ENCODE peak calls at places on chromosomes 13 and 19, in seven cellular contexts. A is cardiac muscle cell, R is type B pancreatic cell, E is cardiac fibroblast, Q is Right ventricle myocardium superior, S is NCI-H1105, X is T-helper 17 cell. K is an unnamed sample.
A peak's percentile ranks its signal among the peaks of the same experiment; 100 is the strongest.

GRCh38 chr19:41904118-41904870 is 21.3 kb downstream of the ARHGEF1 start:
- DNase-seq in E (no peak), A (no peak), Q (no peak), X (no peak), S (peak; percentile 77), R (no peak), K (no peak)

GRCh38 chr19:45451181-45451849 is 16.5 kb upstream of the FOSB start:
- DNase-seq in S (no peak), A (no peak), X (peak; percentile 45), R (no peak), E (peak; percentile 69), Q (peak; percentile 48), K (peak; percentile 68)

GRCh38 chr13:101631403-101631802 is 178.9 kb downstream of the ITGBL1 start:
- DNase-seq in E (no peak), X (no peak), S (no peak), R (no peak), Q (no peak), A (no peak), K (no peak)

GRCh38 chr13:35598233-35598632 is 121.7 kb upstream of the MAB21L1 start:
- DNase-seq in X (no peak), S (no peak), R (no peak), Q (no peak), A (no peak), E (no peak), K (no peak)

GRCh38 chr13:94412870-94413269 is 66.6 kb downstream of the DCT start:
- DNase-seq in R (no peak), X (no peak), S (no peak), Q (no peak), A (no peak), E (no peak), K (no peak)

GRCh38 chr13:92143766-92144165 is 745.3 kb downstream of the GPC5 start:
- DNase-seq in R (no peak), E (no peak), X (no peak), S (no peak), Q (no peak), A (peak; percentile 4), K (no peak)

GRCh38 chr19:8484331-8484894 is 18.0 kb downstream of the PRAM1 start:
- DNase-seq in S (no peak), X (no peak), R (no peak), E (no peak), A (no peak), Q (peak; percentile 74), K (no peak)

GRCh38 chr19:41601771-41602170 is 25.1 kb downstream of the CEACAM4 start:
- DNase-seq in A (no peak), S (no peak), X (no peak), R (no peak), Q (no peak), E (no peak), K (no peak)

GRCh38 chr13:112102243-112102642 is 35.3 kb downstream of the SOX1 start:
- DNase-seq in A (peak; percentile 57), R (no peak), X (no peak), S (peak; percentile 44), E (no peak), Q (no peak), K (no peak)

GRCh38 chr19:48807590-48808308 is 3.1 kb downstream of the BCAT2 start:
- DNase-seq in R (no peak), A (no peak), S (no peak), E (no peak), X (no peak), Q (no peak), K (no peak)

GRCh38 chr13:92716749-92717148 is 509.9 kb upstream of the GPC6 start:
- DNase-seq in S (no peak), X (no peak), E (peak; percentile 45), R (no peak), Q (no peak), A (no peak), K (no peak)

K was measured in RPMI8226.